ENCODE peak calls at places on chromosomes 1 and 21, in four cellular contexts. T is MM.1S, L is stomach, U is AG04450. Q is an unnamed sample.

GRCh38 chr1:17233675-17234074 is 15.2 kb upstream of the PADI3 start:
- DNase-seq in L (peak; percentile 29), T (no peak), U (peak; percentile 77), Q (no peak)

GRCh38 chr1:26994772-26995625 is 1.5 kb downstream of the TRNP1 start:
- DNase-seq in U (no peak), L (no peak), T (no peak), Q (no peak)

GRCh38 chr1:168465942-168466702 is 77.7 kb downstream of the XCL2 start:
- DNase-seq in U (peak; percentile 3), T (peak; percentile 24), L (peak; percentile 26), Q (peak; percentile 57)

GRCh38 chr21:38322551-38322950 is 65.8 kb downstream of the KCNJ15 start:
- DNase-seq in U (no peak), T (no peak), L (no peak), Q (no peak)

GRCh38 chr21:44070391-44070790 is 36.8 kb upstream of the PWP2 start:
- DNase-seq in U (no peak), L (no peak), T (no peak), Q (no peak)

GRCh38 chr21:38984982-38985422 is 179.3 kb downstream of the ETS2 start:
- DNase-seq in T (no peak), U (no peak), L (no peak), Q (no peak)

GRCh38 chr1:12157366-12158231 is 9.2 kb upstream of the TNFRSF1B start:
- DNase-seq in T (no peak), L (no peak), U (no peak), Q (no peak)

GRCh38 chr1:55040083-55040952 is 970 bp downstream of the PCSK9 start:
- DNase-seq in T (no peak), L (no peak), U (no peak), Q (no peak)

GRCh38 chr1:213987876-213988638 is at the start of gene PROX1:
- DNase-seq in L (peak; percentile 77), U (peak; percentile 47), T (peak; percentile 91), Q (peak; percentile 13)

GRCh38 chr1:53645690-53646078 is 93.3 kb downstream of the GLIS1 start:
- DNase-seq in T (no peak), L (no peak), U (no peak), Q (no peak)

GRCh38 chr1:161019767-161020572 is 982 bp downstream of the F11R start:
- DNase-seq in T (peak; percentile 23), U (no peak), L (no peak), Q (no peak)

GRCh38 chr1:228298471-228298870 is 90.6 kb downstream of the OBSCN start:
- DNase-seq in U (no peak), L (no peak), T (no peak), Q (no peak)

GRCh38 chr1:178052650-178053461 is 41.0 kb upstream of the RASAL2 start:
- DNase-seq in T (no peak), U (no peak), L (no peak), Q (no peak)

GRCh38 chr1:1433804-1434130 is 1.7 kb upstream of the VWA1 start:
- DNase-seq in L (peak; percentile 68), U (no peak), T (no peak), Q (no peak)

GRCh38 chr1:75440274-75440673 is 170.6 kb downstream of the SLC44A5 start:
- DNase-seq in U (no peak), T (no peak), L (no peak), Q (no peak)

GRCh38 chr1:234781241-234782056 is 171.5 kb upstream of the IRF2BP2 start:
- DNase-seq in U (no peak), L (no peak), T (no peak), Q (no peak)

GRCh38 chr1:152109231-152109997 is 5.8 kb downstream of the TCHH start:
- DNase-seq in L (no peak), T (no peak), U (no peak), Q (no peak)

GRCh38 chr1:14259191-14259757 is 339.2 kb upstream of the KAZN start:
- DNase-seq in T (no peak), L (peak; percentile 51), U (no peak), Q (no peak)

GRCh38 chr1:90987860-90988259 is 34.0 kb downstream of the ZNF644 start:
- DNase-seq in L (no peak), T (no peak), U (no peak), Q (no peak)

GRCh38 chr1:219498666-219499065 is 114.2 kb downstream of the ZC3H11B start:
- DNase-seq in U (no peak), L (no peak), T (no peak), Q (no peak)

GRCh38 chr1:32972814-32973428 is 8.3 kb upstream of the RNF19B start:
- DNase-seq in U (no peak), T (no peak), L (peak; percentile 70), Q (no peak)

GRCh38 chr21:35416866-35417453 is 367.9 kb upstream of the RUNX1 start:
- DNase-seq in L (no peak), U (no peak), T (no peak), Q (no peak)

GRCh38 chr1:67367370-67368345 is 60.0 kb downstream of the IL12RB2 start:
- DNase-seq in U (no peak), L (peak; percentile 71), T (no peak), Q (no peak)

GRCh38 chr1:28329395-28330153 is 734 bp downstream of the MED18 start:
- DNase-seq in T (peak; percentile 35), U (no peak), L (peak; percentile 32), Q (no peak)

GRCh38 chr1:47231314-47232186 is 475 bp downstream of the TAL1 start:
- DNase-seq in L (no peak), T (no peak), U (no peak), Q (no peak)

GRCh38 chr1:205588691-205589445 is 42.9 kb downstream of the ELK4 start:
- DNase-seq in T (no peak), U (no peak), L (no peak), Q (no peak)

GRCh38 chr1:237042892-237043576 is 1.1 kb downstream of the RYR2 start:
- DNase-seq in L (no peak), T (no peak), U (no peak), Q (no peak)

GRCh38 chr1:237042467-237042891 is 495 bp downstream of the RYR2 start:
- DNase-seq in L (no peak), T (no peak), U (no peak), Q (no peak)

GRCh38 chr1:237043846-237044636 is 2.1 kb downstream of the RYR2 start:
- DNase-seq in L (no peak), T (no peak), U (no peak), Q (no peak)

GRCh38 chr1:237048803-237049202 is 6.8 kb downstream of the RYR2 start:
- DNase-seq in L (no peak), U (no peak), T (no peak), Q (no peak)

DNA sequence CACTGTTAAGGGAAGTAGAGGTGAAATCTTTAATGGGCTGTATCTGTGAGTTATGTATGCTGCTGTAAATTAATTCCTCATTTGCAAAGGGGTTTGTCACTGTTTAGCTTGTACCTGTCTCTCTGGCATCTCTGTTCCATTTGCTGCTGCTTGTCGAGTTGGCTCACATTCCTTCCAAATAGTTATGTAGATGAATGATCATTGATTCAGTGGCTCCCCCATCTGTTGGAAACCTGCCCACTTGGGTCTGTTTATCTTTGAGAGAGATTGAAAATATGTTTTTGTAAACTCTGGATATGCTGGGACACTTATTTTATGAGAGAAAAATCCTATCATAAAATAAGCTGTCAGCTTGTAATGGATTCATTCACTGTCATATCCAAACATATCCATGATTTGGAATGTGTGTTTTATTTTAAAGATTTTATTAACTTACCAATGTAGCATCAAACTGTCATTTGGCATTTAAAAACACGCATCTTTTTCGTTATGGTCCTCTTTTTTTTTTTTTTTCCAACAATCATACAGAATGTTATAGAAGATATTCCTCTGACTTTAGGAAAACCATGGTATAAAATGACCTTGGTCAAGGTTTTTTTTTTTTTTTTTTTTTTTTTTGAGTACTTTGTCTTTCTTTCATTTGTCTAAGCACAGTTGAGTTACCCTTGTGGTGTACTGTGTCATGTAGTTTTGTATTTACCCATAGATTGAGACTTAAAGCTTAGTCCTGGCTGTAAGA is 3.5 kb downstream of the RYR2 start:
- DNase-seq in U (no peak), L (no peak), T (no peak), Q (no peak)
- H3K4me3 ChIP-seq in U (no peak overlapping the region), L (no peak overlapping the region), T (no peak overlapping the region), Q (no peak overlapping the region)

GRCh38 chr1:206911064-206911663 is 10.6 kb downstream of the FCMR start:
- DNase-seq in L (no peak), T (peak; percentile 42), U (no peak), Q (no peak)
- TF ChIP-seq CTCF in L (peak; percentile 91), T (peak; percentile 92), U (peak; percentile 86), Q (peak; percentile 62)

GRCh38 chr1:115006191-115006590 is 23.4 kb upstream of the TSHB start:
- DNase-seq in T (no peak), L (no peak), U (no peak), Q (no peak)
- H3K4me3 ChIP-seq in T (no peak overlapping the region), L (no peak overlapping the region), U (no peak overlapping the region), Q (no peak overlapping the region)

GRCh38 chr1:231138221-231138620 is 23.6 kb upstream of the TRIM67 start:
- DNase-seq in U (no peak), T (no peak), L (no peak), Q (no peak)
- TF ChIP-seq CTCF in U (no peak), T (no peak), L (no peak), Q (no peak)

DNA sequence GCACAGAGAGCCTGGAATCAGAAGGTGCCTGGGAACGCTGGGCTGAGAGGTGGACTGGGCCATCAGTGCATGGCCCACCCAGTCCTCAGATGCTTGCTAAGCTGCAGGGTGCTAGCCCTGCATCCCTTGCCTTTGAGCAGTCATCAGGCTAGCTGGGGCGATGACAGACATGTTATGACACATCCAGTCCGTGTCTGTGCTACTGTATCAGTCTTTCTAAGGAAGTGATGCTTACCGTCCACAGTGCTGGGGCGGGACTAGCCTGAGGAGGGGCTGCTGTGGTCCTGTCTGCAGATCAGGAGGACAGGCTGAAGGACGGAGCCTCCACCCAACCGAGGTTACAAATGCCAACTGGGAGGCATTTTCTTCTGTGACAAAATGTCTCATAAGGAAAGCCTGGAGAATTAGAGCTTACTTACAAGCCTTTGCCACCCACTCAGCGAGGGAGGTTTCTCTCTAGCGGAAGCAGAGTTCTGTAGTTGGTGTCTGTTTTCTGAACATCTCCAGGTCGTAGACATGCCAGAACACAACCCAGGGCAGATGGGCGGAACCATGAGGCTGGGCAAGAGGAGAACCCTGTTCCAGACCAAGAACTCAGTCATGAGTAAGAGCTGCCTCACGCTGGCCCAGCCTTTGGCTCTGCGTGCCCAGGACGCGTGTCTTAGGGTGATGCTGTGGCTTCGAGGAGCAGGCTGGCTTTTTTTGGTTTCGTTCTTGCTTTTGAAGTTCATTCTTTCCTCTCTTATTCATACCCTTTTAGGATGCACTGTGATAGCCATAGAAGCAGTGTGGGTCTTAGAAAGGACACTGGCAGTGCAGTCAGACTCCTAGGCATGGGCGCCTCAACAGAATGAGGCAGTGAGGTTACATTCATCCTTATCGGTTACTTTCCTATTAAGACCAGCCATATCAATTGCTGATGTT is 14.3 kb downstream of the SLFNL1 start:
- DNase-seq in U (no peak), T (no peak), L (no peak), Q (no peak)
- H3K4me3 ChIP-seq in U (no peak overlapping the region), T (no peak overlapping the region), L (no peak overlapping the region), Q (no peak overlapping the region)

GRCh38 chr1:199954701-199955100 is 72.8 kb upstream of the NR5A2 start:
- DNase-seq in T (no peak), L (no peak), U (no peak), Q (no peak)
- TF ChIP-seq CTCF in T (peak; percentile 62), L (no peak), U (peak; percentile 13), Q (peak; percentile 50)